ENCODE peak calls at places on chromosomes 6 and 20, in four cellular contexts. M is HTR-8/SVneo; L is activated CD4-positive, alpha-beta T cell treated with anti-CD3 and anti-CD28 coated beads for 48 hours; V is activated naive CD8-positive, alpha-beta T cell treated with anti-CD3 and anti-CD28 coated beads, Interleukin-2, amount 50 U/mL, for 24 hours. O is an unnamed sample.
A peak's percentile ranks its signal among the peaks of the same experiment; 100 is the strongest.

GRCh38 chr20:19099586-19100555 is 112.6 kb upstream of the SLC24A3 start:
- DNase-seq in M (no peak), L (no peak), V (no peak), O (no peak)

GRCh38 chr6:165321555-165322145 is 12.2 kb upstream of the C6orf118 start:
- DNase-seq in M (no peak), L (no peak), V (no peak), O (no peak)

GRCh38 chr6:111763381-111763780 is 109.9 kb downstream of the FYN start:
- DNase-seq in M (no peak), L (no peak), V (no peak), O (no peak)

GRCh38 chr6:126682440-126682839 is 342.5 kb downstream of the CENPW start:
- DNase-seq in M (no peak), L (no peak), V (no peak), O (no peak)

GRCh38 chr6:111871725-111872520 is 1.3 kb downstream of the FYN start:
- DNase-seq in M (peak; percentile 51), L (peak; percentile 44), V (no peak), O (peak; percentile 46)

GRCh38 chr6:45445749-45446454 is 68.2 kb upstream of the SUPT3H start:
- DNase-seq in M (peak; percentile 81), L (peak; percentile 48), V (no peak), O (peak; percentile 34)

GRCh38 chr6:12403201-12403826 is 113.2 kb downstream of the EDN1 start:
- DNase-seq in M (peak; percentile 34), L (no peak), V (no peak), O (no peak)

GRCh38 chr20:48875914-48876240 is 45.6 kb upstream of the ARFGEF2 start:
- DNase-seq in M (peak; percentile 63), L (no peak), V (no peak), O (no peak)

GRCh38 chr6:14824060-14824834 is 421.6 kb upstream of the JARID2 start:
- DNase-seq in M (no peak), L (no peak), V (no peak), O (no peak)

GRCh38 chr6:111566873-111567517 is 38.7 kb downstream of the TRAF3IP2 start:
- DNase-seq in M (no peak), L (no peak), V (no peak), O (peak; percentile 61)

GRCh38 chr6:53358440-53359087 is 9.8 kb upstream of the ELOVL5 start:
- DNase-seq in M (no peak), L (no peak), V (no peak), O (no peak)

GRCh38 chr20:36574278-36575065 is 1.1 kb downstream of the TGIF2 start:
- DNase-seq in M (peak; percentile 69), L (peak; percentile 66), V (peak; percentile 58), O (peak; percentile 52)

GRCh38 chr6:40891686-40892085 is 147.3 kb downstream of the UNC5CL start:
- DNase-seq in M (no peak), L (no peak), V (no peak), O (no peak)

GRCh38 chr6:151213352-151213751 is 26.4 kb upstream of the AKAP12 start:
- DNase-seq in M (no peak), L (no peak), V (no peak), O (no peak)

GRCh38 chr6:116697475-116697874 is 16.5 kb downstream of the KPNA5 start:
- DNase-seq in M (no peak), L (no peak), V (no peak), O (no peak)

GRCh38 chr6:43951756-43952675 is 175.2 kb downstream of the MRPL14 start:
- DNase-seq in M (no peak), L (no peak), V (no peak), O (no peak)

GRCh38 chr6:40717411-40718057 is 130.4 kb upstream of the LRFN2 start:
- DNase-seq in M (no peak), L (no peak), V (no peak), O (no peak)

GRCh38 chr6:169019727-169020491 is 233.7 kb downstream of the THBS2 start:
- DNase-seq in M (peak; percentile 11), L (no peak), V (no peak), O (no peak)

GRCh38 chr6:234706-235372 is 57.4 kb upstream of the DUSP22 start:
- DNase-seq in M (no peak), L (no peak), V (no peak), O (no peak)

GRCh38 chr20:57048027-57048869 is 218.2 kb downstream of the BMP7 start:
- DNase-seq in M (peak; percentile 98), L (peak; percentile 41), V (peak; percentile 39), O (peak; percentile 61)

GRCh38 chr20:62936996-62937352 is 973 bp upstream of the GID8 start:
- DNase-seq in M (peak; percentile 57), L (no peak), V (no peak), O (no peak)

GRCh38 chr6:90192857-90193256 is 103.8 kb downstream of the BACH2 start:
- DNase-seq in M (no peak), L (no peak), V (no peak), O (no peak)